ENCODE peak calls at places on chromosomes 13 and 19, in four cellular contexts. One of them, this sample, is unnamed.

GRCh38 chr13:82749551-82749950 is 1132.7 kb downstream of the SLITRK1 start:
- DNase-seq in H9: no peak
- DNase-seq in H1: no peak
- DNase-seq in IMR-90: peak
- DNase-seq in this sample: no peak

GRCh38 chr19:18294467-18294864 is 13.0 kb upstream of the JUND start:
- DNase-seq in IMR-90: no peak
- DNase-seq in H9: peak
- DNase-seq in H1: no peak
- DNase-seq in this sample: peak

GRCh38 chr13:52344108-52344507 is 61.9 kb downstream of the THSD1 start:
- DNase-seq in H1: no peak
- DNase-seq in H9: no peak
- DNase-seq in IMR-90: no peak
- DNase-seq in this sample: no peak

GRCh38 chr13:76637651-76638111 is 248.5 kb downstream of the KCTD12 start:
- DNase-seq in H9: no peak
- DNase-seq in IMR-90: peak
- DNase-seq in H1: no peak
- DNase-seq in this sample: no peak

GRCh38 chr19:12482505-12482886 is 2.1 kb downstream of the ZNF709 start:
- DNase-seq in H9: no peak
- DNase-seq in IMR-90: no peak
- DNase-seq in H1: no peak
- DNase-seq in this sample: no peak

GRCh38 chr19:3480383-3481091 is at the start of gene SMIM24:
- DNase-seq in IMR-90: no peak
- DNase-seq in H9: no peak
- DNase-seq in H1: peak
- DNase-seq in this sample: no peak

GRCh38 chr13:113448545-113448884 is 4.8 kb downstream of the ADPRHL1 start:
- DNase-seq in H9: peak
- DNase-seq in IMR-90: no peak
- DNase-seq in H1: no peak
- DNase-seq in this sample: peak

GRCh38 chr13:65789815-65790214 is 1440.3 kb downstream of the PCDH9 start:
- DNase-seq in IMR-90: peak
- DNase-seq in H1: no peak
- DNase-seq in H9: no peak
- DNase-seq in this sample: no peak

GRCh38 chr13:110421696-110422395 is 114.8 kb downstream of the COL4A2 start:
- DNase-seq in H9: no peak
- DNase-seq in IMR-90: peak
- DNase-seq in H1: no peak
- DNase-seq in this sample: no peak

GRCh38 chr13:76641056-76641455 is 245.1 kb downstream of the KCTD12 start:
- DNase-seq in H1: no peak
- DNase-seq in IMR-90: no peak
- DNase-seq in H9: no peak
- DNase-seq in this sample: no peak

GRCh38 chr19:16509141-16510061 is 13.2 kb downstream of the C19orf44 start:
- DNase-seq in H1: no peak
- DNase-seq in H9: no peak
- DNase-seq in IMR-90: peak
- DNase-seq in this sample: no peak

GRCh38 chr13:27915301-27916207 is 4.2 kb upstream of the PDX1 start:
- DNase-seq in IMR-90: no peak
- DNase-seq in H1: peak
- DNase-seq in H9: no peak
- DNase-seq in this sample: no peak

GRCh38 chr19:45342911-45343310 is 2.4 kb downstream of the KLC3 start:
- DNase-seq in H9: no peak
- DNase-seq in IMR-90: no peak
- DNase-seq in H1: no peak
- DNase-seq in this sample: no peak

GRCh38 chr19:5324947-5325346 is 15.7 kb downstream of the PTPRS start:
- DNase-seq in H1: no peak
- DNase-seq in IMR-90: no peak
- DNase-seq in H9: no peak
- DNase-seq in this sample: no peak

GRCh38 chr13:54574791-54575190 is 1546.2 kb downstream of the OLFM4 start:
- DNase-seq in H9: no peak
- DNase-seq in H1: no peak
- DNase-seq in IMR-90: no peak
- DNase-seq in this sample: no peak

GRCh38 chr13:99988469-99989375 is 7.1 kb downstream of the ZIC2 start:
- DNase-seq in H9: peak
- DNase-seq in H1: peak
- DNase-seq in IMR-90: no peak
- DNase-seq in this sample: peak

GRCh38 chr13:24456396-24456795 is 56.2 kb downstream of the PARP4 start:
- DNase-seq in IMR-90: no peak
- DNase-seq in H1: no peak
- DNase-seq in H9: no peak
- DNase-seq in this sample: peak

GRCh38 chr13:60646600-60646999 is 249.6 kb downstream of the TDRD3 start:
- DNase-seq in H9: no peak
- DNase-seq in IMR-90: no peak
- DNase-seq in H1: no peak
- DNase-seq in this sample: no peak

GRCh38 chr13:23672616-23673015 is 102.4 kb downstream of the TNFRSF19 start:
- DNase-seq in H1: no peak
- DNase-seq in IMR-90: peak
- DNase-seq in H9: no peak
- DNase-seq in this sample: no peak

GRCh38 chr13:75836441-75836840 is 200.3 kb downstream of the LMO7 start:
- DNase-seq in H9: no peak
- DNase-seq in H1: no peak
- DNase-seq in IMR-90: no peak
- DNase-seq in this sample: no peak

GRCh38 chr19:9906475-9907087 is 29.7 kb downstream of the OLFM2 start:
- DNase-seq in H9: no peak
- DNase-seq in H1: no peak
- DNase-seq in IMR-90: no peak
- DNase-seq in this sample: peak

GRCh38 chr13:40813662-40814454 is 24.4 kb downstream of the SLC25A15 start:
- DNase-seq in H9: peak
- DNase-seq in H1: peak
- DNase-seq in IMR-90: peak
- DNase-seq in this sample: peak

GRCh38 chr19:13298565-13299481 is 148.6 kb downstream of the IER2 start:
- DNase-seq in H9: peak
- DNase-seq in H1: no peak
- DNase-seq in IMR-90: no peak
- DNase-seq in this sample: no peak

GRCh38 chr13:105847532-105848295 is 687.7 kb downstream of the EFNB2 start:
- DNase-seq in IMR-90: peak
- DNase-seq in H9: no peak
- DNase-seq in H1: no peak
- DNase-seq in this sample: no peak

GRCh38 chr19:44303976-44304568 is 753 bp downstream of the ZNF235 start:
- DNase-seq in H9: no peak
- DNase-seq in H1: no peak
- DNase-seq in IMR-90: peak
- DNase-seq in this sample: peak

GRCh38 chr13:44373601-44374347 is at the start of gene SERP2:
- DNase-seq in H1: peak
- DNase-seq in IMR-90: no peak
- DNase-seq in H9: peak
- DNase-seq in this sample: peak

GRCh38 chr19:42032428-42032827 is 37.6 kb downstream of the GRIK5 start:
- DNase-seq in H1: peak
- DNase-seq in H9: peak
- DNase-seq in IMR-90: no peak
- DNase-seq in this sample: peak

GRCh38 chr13:94325660-94326059 is 153.8 kb downstream of the DCT start:
- DNase-seq in H9: no peak
- DNase-seq in H1: no peak
- DNase-seq in IMR-90: peak
- DNase-seq in this sample: peak

GRCh38 chr19:36672368-36672767 is 5.7 kb upstream of the ZNF461 start:
- DNase-seq in H1: no peak
- DNase-seq in IMR-90: no peak
- DNase-seq in H9: no peak
- DNase-seq in this sample: no peak
- H3K23ac ChIP-seq in H1: no peak
- H3K23ac ChIP-seq in IMR-90: no peak
- H3K23ac ChIP-seq in H9: no peak
- H3K23ac ChIP-seq in this sample: no peak

GRCh38 chr19:19619121-19619848 is 798 bp upstream of the PBX4 start:
- DNase-seq in IMR-90: no peak
- DNase-seq in H9: no peak
- DNase-seq in H1: no peak
- DNase-seq in this sample: no peak

GRCh38 chr19:19615086-19615485 is 3.4 kb downstream of the PBX4 start:
- DNase-seq in H1: no peak
- DNase-seq in H9: no peak
- DNase-seq in IMR-90: peak
- DNase-seq in this sample: no peak

GRCh38 chr19:19619849-19620210 is 1.3 kb upstream of the PBX4 start:
- DNase-seq in H9: no peak
- DNase-seq in IMR-90: no peak
- DNase-seq in H1: no peak
- DNase-seq in this sample: no peak

GRCh38 chr19:19623383-19623782 is 4.6 kb downstream of the LPAR2 start:
- DNase-seq in H9: no peak
- DNase-seq in H1: no peak
- DNase-seq in IMR-90: no peak
- DNase-seq in this sample: no peak

GRCh38 chr19:19618384-19619051 is at the start of gene PBX4:
- DNase-seq in H1: peak
- DNase-seq in H9: peak
- DNase-seq in IMR-90: peak
- DNase-seq in this sample: peak
- H3K56ac ChIP-seq in H1: peak
- H3K56ac ChIP-seq in H9: no peak
- H3K56ac ChIP-seq in IMR-90: no peak
- H3K56ac ChIP-seq in this sample: peak

GRCh38 chr19:6464070-6464873 is at the start of gene CRB3:
- DNase-seq in H9: peak
- DNase-seq in H1: peak
- DNase-seq in IMR-90: no peak
- DNase-seq in this sample: peak
- H3K23ac ChIP-seq in H9: no peak
- H3K23ac ChIP-seq in H1: no peak
- H3K23ac ChIP-seq in IMR-90: no peak
- H3K23ac ChIP-seq in this sample: no peak

DNA sequence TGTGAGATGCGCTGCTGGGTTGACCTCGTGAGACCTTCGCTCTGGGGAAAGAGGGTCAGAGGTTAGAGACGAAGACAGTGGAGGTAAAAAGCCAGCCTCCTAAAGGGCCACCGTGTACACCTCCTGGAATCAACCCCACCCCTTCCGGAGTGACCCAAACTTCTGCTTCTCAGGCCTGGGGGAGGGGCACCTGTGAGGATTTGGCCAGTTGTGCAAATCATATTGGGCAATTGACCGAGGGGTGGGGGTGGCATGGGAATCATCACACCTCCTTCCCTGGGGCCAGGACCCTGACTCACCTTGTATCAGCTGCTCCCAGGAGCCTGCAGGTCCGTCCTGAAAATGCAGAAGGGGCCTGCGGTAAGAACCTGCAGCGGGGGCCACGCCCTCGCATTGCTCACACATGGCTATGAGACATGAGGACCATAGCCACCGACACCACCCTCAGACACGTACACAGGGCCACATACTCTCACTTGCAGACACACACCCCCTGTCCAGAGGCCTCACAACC is 2.8 kb downstream of the TNFSF14 start:
- DNase-seq in IMR-90: no peak
- DNase-seq in H1: no peak
- DNase-seq in H9: no peak
- DNase-seq in this sample: no peak
- H3K56ac ChIP-seq in IMR-90: no peak
- H3K56ac ChIP-seq in H1: peak
- H3K56ac ChIP-seq in H9: no peak
- H3K56ac ChIP-seq in this sample: no peak

GRCh38 chr19:48473161-48473966 is 4.2 kb downstream of the CYTH2 start:
- DNase-seq in IMR-90: no peak
- DNase-seq in H1: no peak
- DNase-seq in H9: no peak
- DNase-seq in this sample: no peak
- H3K23ac ChIP-seq in IMR-90: no peak
- H3K23ac ChIP-seq in H1: no peak
- H3K23ac ChIP-seq in H9: no peak
- H3K23ac ChIP-seq in this sample: no peak

DNA sequence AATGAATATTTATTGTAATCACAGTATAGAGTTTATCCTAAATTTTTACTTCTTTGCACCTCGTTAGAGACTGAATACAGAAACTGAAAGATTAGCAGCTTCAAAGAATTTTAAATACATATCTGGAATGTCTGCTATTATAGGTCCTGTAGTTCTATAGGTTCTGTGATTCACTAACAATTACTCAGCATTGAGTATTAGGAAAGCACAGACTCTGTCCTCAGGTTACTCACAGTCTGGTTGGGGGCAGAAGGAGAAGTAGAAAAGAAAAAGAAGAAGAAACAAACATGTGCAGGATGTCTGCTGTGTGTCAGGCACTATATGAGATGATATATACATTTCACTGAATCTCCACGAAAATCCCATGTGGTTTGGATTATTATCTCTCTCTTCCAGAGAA is 40.0 kb downstream of the SERTM1 start:
- DNase-seq in H9: no peak
- DNase-seq in H1: no peak
- DNase-seq in IMR-90: no peak
- DNase-seq in this sample: no peak
- H3K56ac ChIP-seq in H9: no peak
- H3K56ac ChIP-seq in H1: no peak
- H3K56ac ChIP-seq in IMR-90: no peak
- H3K56ac ChIP-seq in this sample: no peak

GRCh38 chr19:55385236-55385748 is 440 bp upstream of the RPL28 start:
- DNase-seq in IMR-90: peak
- DNase-seq in H1: peak
- DNase-seq in H9: peak
- DNase-seq in this sample: peak
- H3K23ac ChIP-seq in IMR-90: peak
- H3K23ac ChIP-seq in H1: no peak
- H3K23ac ChIP-seq in H9: no peak
- H3K23ac ChIP-seq in this sample: peak

GRCh38 chr13:49624207-49624606 is 4.1 kb upstream of the ARL11 start:
- DNase-seq in IMR-90: no peak
- DNase-seq in H9: no peak
- DNase-seq in H1: no peak
- DNase-seq in this sample: no peak
- H3K56ac ChIP-seq in IMR-90: no peak
- H3K56ac ChIP-seq in H9: no peak
- H3K56ac ChIP-seq in H1: no peak
- H3K56ac ChIP-seq in this sample: no peak

GRCh38 chr19:15115080-15115479 is 7.9 kb downstream of the SYDE1 start:
- DNase-seq in IMR-90: peak
- DNase-seq in H9: no peak
- DNase-seq in H1: no peak
- DNase-seq in this sample: no peak
- H3K23ac ChIP-seq in IMR-90: no peak
- H3K23ac ChIP-seq in H9: no peak
- H3K23ac ChIP-seq in H1: no peak
- H3K23ac ChIP-seq in this sample: no peak

GRCh38 chr13:102587916-102588315 is 8.9 kb upstream of the TPP2 start:
- DNase-seq in IMR-90: no peak
- DNase-seq in H9: no peak
- DNase-seq in H1: no peak
- DNase-seq in this sample: peak
- H3K56ac ChIP-seq in IMR-90: no peak
- H3K56ac ChIP-seq in H9: no peak
- H3K56ac ChIP-seq in H1: no peak
- H3K56ac ChIP-seq in this sample: no peak

This sample was measured in mesendoderm.